ENCODE peak calls at places on chromosome 22, in seven cellular contexts. One of them, this sample, is unnamed.

GRCh38 chr22:17095538-17095937 is 10.7 kb downstream of the IL17RA start:
- DNase-seq in activated B cell treated with CpG ODN at 0.5 μM for 24 hours: no peak
- DNase-seq in tibial artery: peak; percentile 31
- DNase-seq in iris pigment epithelial cell: no peak
- DNase-seq in dermis blood vessel endothelial cell: peak; percentile 37
- DNase-seq in left cardiac atrium: no peak
- DNase-seq in T-helper 9 cell: no peak
- DNase-seq in this sample: no peak

GRCh38 chr22:24417901-24418641 is 9.3 kb upstream of the ADORA2A start:
- DNase-seq in activated B cell treated with CpG ODN at 0.5 μM for 24 hours: no peak
- DNase-seq in tibial artery: no peak
- DNase-seq in iris pigment epithelial cell: peak; percentile 55
- DNase-seq in dermis blood vessel endothelial cell: no peak
- DNase-seq in left cardiac atrium: no peak
- DNase-seq in T-helper 9 cell: no peak
- DNase-seq in this sample: no peak

GRCh38 chr22:22754961-22755777 is 110.8 kb downstream of the GGTLC2 start:
- DNase-seq in activated B cell treated with CpG ODN at 0.5 μM for 24 hours: no peak
- DNase-seq in tibial artery: no peak
- DNase-seq in iris pigment epithelial cell: no peak
- DNase-seq in dermis blood vessel endothelial cell: no peak
- DNase-seq in left cardiac atrium: no peak
- DNase-seq in T-helper 9 cell: no peak
- DNase-seq in this sample: no peak

GRCh38 chr22:50146440-50147228 is 23.9 kb upstream of the PANX2 start:
- DNase-seq in activated B cell treated with CpG ODN at 0.5 μM for 24 hours: no peak
- DNase-seq in tibial artery: no peak
- DNase-seq in iris pigment epithelial cell: peak; percentile 78
- DNase-seq in dermis blood vessel endothelial cell: peak; percentile 56
- DNase-seq in left cardiac atrium: peak; percentile 60
- DNase-seq in T-helper 9 cell: no peak
- DNase-seq in this sample: no peak

GRCh38 chr22:20111045-20111688 is 4.7 kb upstream of the RANBP1 start:
- DNase-seq in activated B cell treated with CpG ODN at 0.5 μM for 24 hours: no peak
- DNase-seq in tibial artery: no peak
- DNase-seq in iris pigment epithelial cell: peak; percentile 29
- DNase-seq in dermis blood vessel endothelial cell: peak; percentile 64
- DNase-seq in left cardiac atrium: peak; percentile 15
- DNase-seq in T-helper 9 cell: no peak
- DNase-seq in this sample: no peak

GRCh38 chr22:45678961-45679912 is 7.6 kb downstream of the ATXN10 start:
- DNase-seq in activated B cell treated with CpG ODN at 0.5 μM for 24 hours: no peak
- DNase-seq in tibial artery: no peak
- DNase-seq in iris pigment epithelial cell: peak; percentile 69
- DNase-seq in dermis blood vessel endothelial cell: peak; percentile 7
- DNase-seq in left cardiac atrium: no peak
- DNase-seq in T-helper 9 cell: no peak
- DNase-seq in this sample: no peak

GRCh38 chr22:47213571-47214230 is 451.3 kb downstream of the TBC1D22A start:
- DNase-seq in activated B cell treated with CpG ODN at 0.5 μM for 24 hours: peak; percentile 34
- DNase-seq in tibial artery: peak; percentile 62
- DNase-seq in iris pigment epithelial cell: peak; percentile 6
- DNase-seq in dermis blood vessel endothelial cell: peak; percentile 39
- DNase-seq in left cardiac atrium: no peak
- DNase-seq in T-helper 9 cell: peak; percentile 15
- DNase-seq in this sample: peak; percentile 20

GRCh38 chr22:46731246-46732040 is 6.6 kb downstream of the CERK start:
- DNase-seq in activated B cell treated with CpG ODN at 0.5 μM for 24 hours: no peak
- DNase-seq in tibial artery: no peak
- DNase-seq in iris pigment epithelial cell: peak; percentile 19
- DNase-seq in dermis blood vessel endothelial cell: no peak
- DNase-seq in left cardiac atrium: no peak
- DNase-seq in T-helper 9 cell: no peak
- DNase-seq in this sample: no peak

GRCh38 chr22:20237480-20238440 is 30.4 kb downstream of the RTN4R start:
- DNase-seq in activated B cell treated with CpG ODN at 0.5 μM for 24 hours: no peak
- DNase-seq in tibial artery: no peak
- DNase-seq in iris pigment epithelial cell: no peak
- DNase-seq in dermis blood vessel endothelial cell: no peak
- DNase-seq in left cardiac atrium: no peak
- DNase-seq in T-helper 9 cell: peak; percentile 31
- DNase-seq in this sample: peak; percentile 39

GRCh38 chr22:45775569-45776312 is 104.1 kb downstream of the ATXN10 start:
- DNase-seq in activated B cell treated with CpG ODN at 0.5 μM for 24 hours: peak; percentile 23
- DNase-seq in tibial artery: no peak
- DNase-seq in iris pigment epithelial cell: no peak
- DNase-seq in dermis blood vessel endothelial cell: no peak
- DNase-seq in left cardiac atrium: no peak
- DNase-seq in T-helper 9 cell: no peak
- DNase-seq in this sample: no peak

GRCh38 chr22:20141186-20142077 is 9.4 kb downstream of the CCDC188 start:
- DNase-seq in activated B cell treated with CpG ODN at 0.5 μM for 24 hours: no peak
- DNase-seq in tibial artery: no peak
- DNase-seq in iris pigment epithelial cell: peak; percentile 78
- DNase-seq in dermis blood vessel endothelial cell: no peak
- DNase-seq in left cardiac atrium: no peak
- DNase-seq in T-helper 9 cell: no peak
- DNase-seq in this sample: no peak

This sample was measured in CD4-positive, alpha-beta T cell.